ENCODE peak calls at places on chromosomes 7 and 10, in six cellular contexts. One of them, this sample, is unnamed. For H3K36me3, the result is how much of the 10 kb centered on the place peaks cover.

GRCh38 chr10:132550366-132551092 is 12.9 kb downstream of the INPP5A start:
- DNase-seq in brain microvascular endothelial cell: no peak
- DNase-seq in uterus: peak
- DNase-seq in left ventricle myocardium inferior: no peak
- DNase-seq in body of pancreas: no peak
- DNase-seq in mesendoderm: no peak
- DNase-seq in this sample: no peak

GRCh38 chr10:124249812-124250432 is 156.5 kb upstream of the CHST15 start:
- DNase-seq in brain microvascular endothelial cell: no peak
- DNase-seq in left ventricle myocardium inferior: no peak
- DNase-seq in uterus: no peak
- DNase-seq in body of pancreas: peak
- DNase-seq in mesendoderm: peak
- DNase-seq in this sample: no peak

GRCh38 chr7:34612671-34613070 is 45.3 kb upstream of the NPSR1 start:
- DNase-seq in left ventricle myocardium inferior: no peak
- DNase-seq in uterus: no peak
- DNase-seq in brain microvascular endothelial cell: no peak
- DNase-seq in mesendoderm: peak
- DNase-seq in body of pancreas: no peak
- DNase-seq in this sample: peak

GRCh38 chr7:151694828-151695580 is 175.3 kb upstream of the RHEB start:
- DNase-seq in body of pancreas: no peak
- DNase-seq in brain microvascular endothelial cell: no peak
- DNase-seq in left ventricle myocardium inferior: peak
- DNase-seq in uterus: no peak
- DNase-seq in mesendoderm: peak
- DNase-seq in this sample: no peak

GRCh38 chr7:95931460-95932232 is 159.3 kb downstream of the DYNC1I1 start:
- DNase-seq in body of pancreas: no peak
- DNase-seq in brain microvascular endothelial cell: no peak
- DNase-seq in mesendoderm: no peak
- DNase-seq in uterus: no peak
- DNase-seq in left ventricle myocardium inferior: no peak
- DNase-seq in this sample: no peak

GRCh38 chr7:45116048-45116447 is 4.6 kb upstream of the TBRG4 start:
- DNase-seq in uterus: no peak
- DNase-seq in left ventricle myocardium inferior: no peak
- DNase-seq in mesendoderm: no peak
- DNase-seq in body of pancreas: no peak
- DNase-seq in brain microvascular endothelial cell: no peak
- DNase-seq in this sample: no peak

GRCh38 chr10:69241575-69241974 is 21.4 kb downstream of the HKDC1 start:
- DNase-seq in uterus: no peak
- DNase-seq in body of pancreas: no peak
- DNase-seq in mesendoderm: no peak
- DNase-seq in brain microvascular endothelial cell: no peak
- DNase-seq in left ventricle myocardium inferior: no peak
- DNase-seq in this sample: peak

GRCh38 chr7:148084138-148084537 is 506.4 kb upstream of the C7orf33 start:
- DNase-seq in uterus: no peak
- DNase-seq in brain microvascular endothelial cell: peak
- DNase-seq in body of pancreas: peak
- DNase-seq in left ventricle myocardium inferior: no peak
- DNase-seq in mesendoderm: peak
- DNase-seq in this sample: no peak

GRCh38 chr10:110495731-110496552 is 1.8 kb upstream of the DUSP5 start:
- DNase-seq in body of pancreas: no peak
- DNase-seq in mesendoderm: peak
- DNase-seq in left ventricle myocardium inferior: peak
- DNase-seq in brain microvascular endothelial cell: peak
- DNase-seq in uterus: peak
- DNase-seq in this sample: peak

GRCh38 chr7:17041324-17041723 is 159.5 kb upstream of the AGR3 start:
- DNase-seq in uterus: no peak
- DNase-seq in left ventricle myocardium inferior: no peak
- DNase-seq in body of pancreas: no peak
- DNase-seq in mesendoderm: peak
- DNase-seq in brain microvascular endothelial cell: peak
- DNase-seq in this sample: peak

GRCh38 chr7:72321637-72322036 is 90.5 kb downstream of the CALN1 start:
- DNase-seq in left ventricle myocardium inferior: no peak
- DNase-seq in body of pancreas: no peak
- DNase-seq in mesendoderm: no peak
- DNase-seq in uterus: no peak
- DNase-seq in brain microvascular endothelial cell: no peak
- DNase-seq in this sample: no peak

GRCh38 chr10:111267673-111268072 is 190.8 kb downstream of the ADRA2A start:
- DNase-seq in left ventricle myocardium inferior: no peak
- DNase-seq in mesendoderm: no peak
- DNase-seq in brain microvascular endothelial cell: no peak
- DNase-seq in uterus: no peak
- DNase-seq in body of pancreas: no peak
- DNase-seq in this sample: no peak

GRCh38 chr10:119379466-119380071 is 162.9 kb downstream of the RGS10 start:
- DNase-seq in uterus: no peak
- DNase-seq in mesendoderm: no peak
- DNase-seq in body of pancreas: no peak
- DNase-seq in brain microvascular endothelial cell: no peak
- DNase-seq in left ventricle myocardium inferior: no peak
- DNase-seq in this sample: no peak

GRCh38 chr10:45466784-45467183 is 92.8 kb downstream of the ALOX5 start:
- DNase-seq in uterus: no peak
- DNase-seq in brain microvascular endothelial cell: no peak
- DNase-seq in body of pancreas: no peak
- DNase-seq in mesendoderm: no peak
- DNase-seq in left ventricle myocardium inferior: peak
- DNase-seq in this sample: no peak

GRCh38 chr10:73931767-73932624 is 21.1 kb downstream of the PLAU start:
- DNase-seq in brain microvascular endothelial cell: no peak
- DNase-seq in uterus: no peak
- DNase-seq in mesendoderm: peak
- DNase-seq in body of pancreas: peak
- DNase-seq in left ventricle myocardium inferior: no peak
- DNase-seq in this sample: no peak

GRCh38 chr7:98483276-98483963 is 82.5 kb upstream of the BAIAP2L1 start:
- DNase-seq in uterus: no peak
- DNase-seq in left ventricle myocardium inferior: no peak
- DNase-seq in brain microvascular endothelial cell: no peak
- DNase-seq in body of pancreas: no peak
- DNase-seq in mesendoderm: peak
- DNase-seq in this sample: no peak

GRCh38 chr10:43822509-43823236 is 174.0 kb upstream of the ZNF32 start:
- DNase-seq in mesendoderm: no peak
- DNase-seq in brain microvascular endothelial cell: no peak
- DNase-seq in uterus: peak
- DNase-seq in body of pancreas: no peak
- DNase-seq in left ventricle myocardium inferior: no peak
- DNase-seq in this sample: no peak

GRCh38 chr7:99631311-99632109 is 14.8 kb downstream of the ZSCAN25 start:
- DNase-seq in left ventricle myocardium inferior: peak
- DNase-seq in body of pancreas: peak
- DNase-seq in uterus: no peak
- DNase-seq in mesendoderm: peak
- DNase-seq in brain microvascular endothelial cell: peak
- DNase-seq in this sample: no peak

GRCh38 chr10:72334832-72335393 is 19.8 kb downstream of the DNAJB12 start:
- DNase-seq in left ventricle myocardium inferior: peak
- DNase-seq in body of pancreas: peak
- DNase-seq in brain microvascular endothelial cell: peak
- DNase-seq in mesendoderm: no peak
- DNase-seq in uterus: peak
- DNase-seq in this sample: peak

GRCh38 chr7:1555813-1556540 is at the start of gene TMEM184A:
- DNase-seq in body of pancreas: peak
- DNase-seq in uterus: no peak
- DNase-seq in mesendoderm: peak
- DNase-seq in brain microvascular endothelial cell: no peak
- DNase-seq in left ventricle myocardium inferior: no peak
- DNase-seq in this sample: no peak

GRCh38 chr7:107115114-107115513 is 53.7 kb upstream of the HBP1 start:
- DNase-seq in mesendoderm: no peak
- DNase-seq in brain microvascular endothelial cell: no peak
- DNase-seq in left ventricle myocardium inferior: no peak
- DNase-seq in uterus: no peak
- DNase-seq in body of pancreas: no peak
- DNase-seq in this sample: no peak

GRCh38 chr7:87058739-87059524 is 522 bp downstream of the ELAPOR2 start:
- DNase-seq in brain microvascular endothelial cell: no peak
- DNase-seq in uterus: no peak
- DNase-seq in mesendoderm: peak
- DNase-seq in left ventricle myocardium inferior: no peak
- DNase-seq in body of pancreas: peak
- DNase-seq in this sample: no peak

DNA sequence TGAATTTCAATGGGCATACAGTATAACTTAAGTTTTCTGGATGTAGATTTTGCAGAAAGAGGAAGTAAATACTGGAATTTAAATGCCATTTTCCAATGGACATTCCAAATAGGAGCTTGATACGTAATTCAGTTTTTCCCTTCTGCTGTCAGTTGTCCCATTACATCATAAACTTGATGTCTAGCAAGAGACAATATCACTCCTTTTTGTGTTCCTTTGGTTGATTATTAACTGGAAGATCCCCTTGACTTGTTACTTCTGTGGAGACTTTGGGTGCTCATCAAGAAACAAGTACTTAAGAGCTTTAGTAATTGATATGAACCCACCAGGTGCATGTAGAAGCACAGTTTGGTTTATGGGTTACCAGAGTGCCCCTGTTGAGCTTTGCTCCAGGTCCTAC is 116.1 kb downstream of the ST7 start:
- DNase-seq in left ventricle myocardium inferior: no peak
- DNase-seq in body of pancreas: no peak
- DNase-seq in uterus: no peak
- DNase-seq in mesendoderm: no peak
- DNase-seq in brain microvascular endothelial cell: no peak
- DNase-seq in this sample: no peak
- H3K4me3 ChIP-seq in left ventricle myocardium inferior: no peak
- H3K4me3 ChIP-seq in body of pancreas: no peak
- H3K4me3 ChIP-seq in uterus: no peak
- H3K4me3 ChIP-seq in mesendoderm: no peak
- H3K4me3 ChIP-seq in brain microvascular endothelial cell: no peak
- H3K4me3 ChIP-seq in this sample: no peak

DNA sequence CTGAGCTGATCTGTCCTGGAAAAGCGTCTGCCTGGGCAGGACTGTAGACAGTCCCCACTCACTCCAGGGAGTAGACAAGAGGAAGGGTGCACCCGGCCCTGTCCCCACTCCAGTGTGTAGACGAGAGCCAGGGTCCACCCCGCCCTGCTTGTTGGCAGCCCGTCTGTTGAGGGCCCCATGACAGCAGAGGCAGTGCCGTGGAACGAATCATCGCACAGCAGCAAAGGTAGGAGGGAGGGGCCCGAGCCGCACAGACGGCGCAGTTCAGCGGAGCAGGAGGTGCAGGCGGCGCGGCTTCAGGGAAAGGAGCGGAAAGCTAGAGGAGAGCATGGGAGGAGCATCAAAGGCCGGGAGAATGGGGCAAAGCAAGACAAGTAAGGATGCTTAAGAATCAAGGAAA is 93.0 kb downstream of the DYNC2I1 start:
- DNase-seq in body of pancreas: no peak
- DNase-seq in mesendoderm: no peak
- DNase-seq in uterus: no peak
- DNase-seq in left ventricle myocardium inferior: no peak
- DNase-seq in brain microvascular endothelial cell: no peak
- DNase-seq in this sample: no peak
- H3K36me3 ChIP-seq in body of pancreas: under half
- H3K36me3 ChIP-seq in mesendoderm: under half
- H3K36me3 ChIP-seq in uterus: under half
- H3K36me3 ChIP-seq in left ventricle myocardium inferior: half or more
- H3K36me3 ChIP-seq in brain microvascular endothelial cell: under half
- H3K36me3 ChIP-seq in this sample: under half

DNA sequence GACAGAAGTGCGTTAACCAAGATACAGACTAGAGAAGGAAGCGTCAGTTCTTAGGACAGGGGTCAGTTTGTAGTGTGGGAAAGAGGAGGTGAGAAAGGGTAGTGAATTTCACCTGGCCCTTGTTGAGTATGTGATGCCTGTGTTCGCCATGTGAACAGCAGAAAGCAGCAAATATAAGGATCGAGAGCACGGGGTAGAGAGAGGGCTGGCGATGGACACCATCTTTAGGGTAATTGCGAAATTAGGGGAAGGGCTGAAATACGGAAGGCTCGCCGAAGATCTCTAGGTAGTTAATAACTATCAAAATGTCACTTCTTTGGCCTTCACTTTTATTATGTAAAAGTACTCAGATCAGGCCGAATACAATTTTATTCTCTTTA is 6.2 kb upstream of the MEST start:
- DNase-seq in body of pancreas: no peak
- DNase-seq in uterus: no peak
- DNase-seq in brain microvascular endothelial cell: no peak
- DNase-seq in left ventricle myocardium inferior: no peak
- DNase-seq in mesendoderm: no peak
- DNase-seq in this sample: no peak
- H3K4me3 ChIP-seq in body of pancreas: no peak
- H3K4me3 ChIP-seq in uterus: no peak
- H3K4me3 ChIP-seq in brain microvascular endothelial cell: peak
- H3K4me3 ChIP-seq in left ventricle myocardium inferior: peak
- H3K4me3 ChIP-seq in mesendoderm: no peak
- H3K4me3 ChIP-seq in this sample: peak

GRCh38 chr10:1100691-1101368 is 44.6 kb downstream of the WDR37 start:
- DNase-seq in mesendoderm: peak
- DNase-seq in brain microvascular endothelial cell: no peak
- DNase-seq in body of pancreas: no peak
- DNase-seq in uterus: no peak
- DNase-seq in left ventricle myocardium inferior: no peak
- DNase-seq in this sample: no peak
- H3K36me3 ChIP-seq in mesendoderm: under half
- H3K36me3 ChIP-seq in brain microvascular endothelial cell: under half
- H3K36me3 ChIP-seq in body of pancreas: under half
- H3K36me3 ChIP-seq in uterus: under half
- H3K36me3 ChIP-seq in left ventricle myocardium inferior: half or more
- H3K36me3 ChIP-seq in this sample: under half

GRCh38 chr10:112898540-112899395 is 51.3 kb upstream of the TCF7L2 start:
- DNase-seq in mesendoderm: peak
- DNase-seq in left ventricle myocardium inferior: no peak
- DNase-seq in brain microvascular endothelial cell: peak
- DNase-seq in uterus: no peak
- DNase-seq in body of pancreas: peak
- DNase-seq in this sample: peak
- H3K4me3 ChIP-seq in mesendoderm: no peak
- H3K4me3 ChIP-seq in left ventricle myocardium inferior: peak
- H3K4me3 ChIP-seq in brain microvascular endothelial cell: peak
- H3K4me3 ChIP-seq in uterus: no peak
- H3K4me3 ChIP-seq in body of pancreas: no peak
- H3K4me3 ChIP-seq in this sample: peak

This sample was measured in astrocyte.